ENCODE peak calls at places on chromosome 19, in four cellular contexts. D, O, T and A are unnamed samples.

GRCh38 chr19:52535831-52536800 is 8.6 kb downstream of the ZNF808 start:
- DNase-seq in T (peak), D (peak), O (peak), A (peak)

GRCh38 chr19:1333789-1334188 is 48.1 kb downstream of the EFNA2 start:
- DNase-seq in D (no peak), O (no peak), T (no peak), A (no peak)

GRCh38 chr19:47100290-47100689 is 13.3 kb downstream of the ZC3H4 start:
- DNase-seq in O (no peak), T (no peak), D (no peak), A (no peak)

GRCh38 chr19:4376991-4377781 is 23.2 kb downstream of the SH3GL1 start:
- DNase-seq in T (no peak), O (no peak), D (no peak), A (no peak)

GRCh38 chr19:18164072-18164471 is 9.5 kb upstream of the IFI30 start:
- DNase-seq in O (no peak), T (no peak), D (no peak), A (no peak)

GRCh38 chr19:17075860-17076538 is 422 bp downstream of the MYO9B start:
- DNase-seq in T (no peak), D (peak), O (peak), A (peak)

GRCh38 chr19:588758-589692 is 656 bp upstream of the HCN2 start:
- DNase-seq in T (no peak), O (no peak), D (no peak), A (no peak)

GRCh38 chr19:55536951-55537740 is at the start of gene SBK2:
- DNase-seq in O (no peak), T (no peak), D (no peak), A (no peak)

GRCh38 chr19:31272707-31273106 is 76.5 kb downstream of the TSHZ3 start:
- DNase-seq in O (no peak), T (no peak), D (no peak), A (no peak)

GRCh38 chr19:53795019-53795418 is 29.1 kb downstream of the NLRP12 start:
- DNase-seq in D (no peak), T (no peak), O (no peak), A (no peak)

GRCh38 chr19:50794074-50794777 is 4.0 kb downstream of the ACP4 start:
- DNase-seq in T (no peak), D (no peak), O (no peak), A (peak)

GRCh38 chr19:46610851-46611770 is 10.0 kb downstream of the CALM3 start:
- DNase-seq in T (no peak), O (no peak), D (peak), A (peak)

GRCh38 chr19:10134040-10134439 is 14.3 kb upstream of the EIF3G start:
- DNase-seq in T (no peak), O (no peak), D (no peak), A (no peak)

GRCh38 chr19:58181902-58182576 is 822 bp upstream of the ZNF274 start:
- DNase-seq in D (peak), O (peak), T (peak), A (peak)

GRCh38 chr19:48468806-48469055 is 438 bp upstream of the CYTH2 start:
- DNase-seq in D (no peak), O (no peak), T (no peak), A (no peak)

GRCh38 chr19:2726904-2727639 is 5.9 kb upstream of the DIRAS1 start:
- DNase-seq in T (no peak), O (no peak), D (no peak), A (no peak)

GRCh38 chr19:10043286-10043927 is 30.1 kb downstream of the RDH8 start:
- DNase-seq in T (no peak), D (no peak), O (no peak), A (peak)

GRCh38 chr19:54248016-54248601 is 5.5 kb upstream of the LILRA6 start:
- DNase-seq in T (no peak), D (peak), O (no peak), A (no peak)

GRCh38 chr19:6774821-6775707 is 2.6 kb downstream of the VAV1 start:
- DNase-seq in T (no peak), O (no peak), D (no peak), A (no peak)

GRCh38 chr19:29714953-29715694 is at the start of gene C19orf12:
- DNase-seq in T (peak), O (peak), D (peak), A (peak)

GRCh38 chr19:58355215-58355796 is 2.0 kb upstream of the A1BG start:
- DNase-seq in D (no peak), O (no peak), T (no peak), A (no peak)

GRCh38 chr19:5030822-5031221 is 61.9 kb downstream of the KDM4B start:
- DNase-seq in D (no peak), O (no peak), T (no peak), A (no peak)

GRCh38 chr19:8654591-8655339 is 24.3 kb downstream of the NFILZ start:
- DNase-seq in D (peak), O (peak), T (peak), A (peak)

GRCh38 chr19:7272856-7273578 is 21.2 kb downstream of the INSR start:
- DNase-seq in O (no peak), D (no peak), T (no peak), A (peak)

GRCh38 chr19:51107406-51108065 is 673 bp downstream of the CTU1 start:
- DNase-seq in O (peak), D (peak), T (no peak), A (no peak)